ENCODE peak calls at places on chromosome 15, in ten cellular contexts. G, A, C, F, Z, J, Y, T, U and P are unnamed samples.

GRCh38 chr15:61275901-61276300 is 46.8 kb upstream of the RORA start:
- DNase-seq in A (no peak), F (no peak), U (no peak), Y (no peak), T (no peak), C (no peak), G (no peak), Z (no peak), J (no peak), P (no peak)

GRCh38 chr15:89893027-89893426 is 767 bp downstream of the AP3S2 start:
- DNase-seq in A (no peak), Z (no peak), Y (no peak), U (no peak), J (no peak), G (peak), C (no peak), F (no peak), T (no peak), P (peak)

GRCh38 chr15:78909791-78910228 is 35.0 kb downstream of the CTSH start:
- DNase-seq in C (peak), G (peak), A (no peak), U (peak), F (peak), Z (no peak), J (no peak), T (peak), Y (peak), P (peak)

GRCh38 chr15:50377867-50378751 is 23.1 kb upstream of the GABPB1 start:
- DNase-seq in J (no peak), C (no peak), U (peak), A (no peak), Y (no peak), G (no peak), T (no peak), Z (no peak), F (no peak), P (no peak)

GRCh38 chr15:57496946-57497944 is 94.5 kb upstream of the MYZAP start:
- DNase-seq in G (no peak), Z (no peak), U (no peak), J (peak), C (peak), A (no peak), F (no peak), Y (peak), T (no peak), P (no peak)

GRCh38 chr15:49282366-49282765 is 112.3 kb downstream of the GALK2 start:
- DNase-seq in G (peak), Z (no peak), F (no peak), U (no peak), J (no peak), Y (no peak), T (no peak), A (no peak), C (no peak), P (no peak)

GRCh38 chr15:93046120-93046519 is 42.9 kb downstream of the RGMA start:
- DNase-seq in J (no peak), C (no peak), T (no peak), F (no peak), Z (no peak), A (no peak), G (no peak), Y (no peak), U (no peak), P (no peak)

GRCh38 chr15:73602992-73603391 is 30.2 kb downstream of the NPTN start:
- DNase-seq in T (no peak), Y (no peak), C (no peak), F (no peak), A (no peak), Z (no peak), G (no peak), J (no peak), U (no peak), P (no peak)

GRCh38 chr15:58793862-58794261 is 22.8 kb downstream of the MINDY2 start:
- DNase-seq in F (no peak), J (no peak), U (no peak), A (no peak), Z (no peak), T (peak), G (no peak), Y (no peak), C (peak), P (no peak)

GRCh38 chr15:61880079-61880478 is 180.2 kb downstream of the VPS13C start:
- DNase-seq in G (no peak), T (no peak), F (no peak), J (no peak), A (no peak), C (no peak), Z (no peak), U (no peak), Y (no peak), P (no peak)

GRCh38 chr15:31327674-31328424 is 1.2 kb downstream of the KLF13 start:
- DNase-seq in T (peak), Y (peak), U (no peak), A (peak), G (peak), C (peak), F (no peak), J (peak), Z (peak), P (peak)

GRCh38 chr15:43777293-43777819 is 590 bp upstream of the ELL3 start:
- DNase-seq in Z (peak), G (peak), T (peak), Y (peak), F (peak), J (peak), A (peak), C (peak), U (peak), P (peak)

GRCh38 chr15:63712828-63713520 is 115.8 kb downstream of the FBXL22 start:
- DNase-seq in A (no peak), G (no peak), C (no peak), J (no peak), Y (no peak), F (no peak), T (no peak), U (peak), Z (no peak), P (no peak)

GRCh38 chr15:77786181-77786890 is 153.6 kb upstream of the LINGO1 start:
- DNase-seq in A (no peak), F (peak), T (no peak), Z (no peak), Y (no peak), U (no peak), J (no peak), C (no peak), G (no peak), P (no peak)

GRCh38 chr15:25687276-25687675 is 175.9 kb downstream of the ATP10A start:
- DNase-seq in T (no peak), G (no peak), Y (no peak), F (no peak), U (no peak), Z (no peak), A (no peak), J (no peak), C (no peak), P (no peak)

GRCh38 chr15:88529021-88529630 is 17.4 kb downstream of the DET1 start:
- DNase-seq in Y (no peak), C (no peak), J (no peak), A (no peak), T (no peak), F (no peak), Z (no peak), G (peak), U (no peak), P (no peak)

GRCh38 chr15:50476143-50476542 is 51.9 kb downstream of the USP8 start:
- DNase-seq in T (no peak), C (no peak), A (no peak), F (no peak), Y (no peak), J (no peak), G (no peak), Z (no peak), U (no peak), P (no peak)

GRCh38 chr15:90291679-90292356 is 26.3 kb downstream of the NGRN start:
- DNase-seq in Z (no peak), J (peak), T (no peak), A (no peak), F (no peak), C (no peak), U (no peak), G (no peak), Y (peak), P (peak)

GRCh38 chr15:32908921-32909320 is 191.1 kb downstream of the GREM1 start:
- DNase-seq in G (no peak), Z (no peak), T (no peak), J (no peak), C (no peak), F (no peak), Y (no peak), U (no peak), A (no peak), P (no peak)
- TF ChIP-seq POLR2A in G (no peak), Z (no peak), T (no peak), J (no peak), C (no peak), F (no peak), Y (no peak), U (no peak), A (no peak), P (no peak)

GRCh38 chr15:21260966-21261395 is 179.3 kb downstream of the POTEB3 start:
- DNase-seq in U (no peak), F (no peak), T (peak), Z (peak), C (peak), A (peak), Y (no peak), G (no peak), J (no peak), P (no peak)
- TF ChIP-seq POLR2A in U (no peak), F (no peak), T (no peak), Z (no peak), C (no peak), A (no peak), Y (no peak), G (no peak), J (no peak), P (no peak)

DNA sequence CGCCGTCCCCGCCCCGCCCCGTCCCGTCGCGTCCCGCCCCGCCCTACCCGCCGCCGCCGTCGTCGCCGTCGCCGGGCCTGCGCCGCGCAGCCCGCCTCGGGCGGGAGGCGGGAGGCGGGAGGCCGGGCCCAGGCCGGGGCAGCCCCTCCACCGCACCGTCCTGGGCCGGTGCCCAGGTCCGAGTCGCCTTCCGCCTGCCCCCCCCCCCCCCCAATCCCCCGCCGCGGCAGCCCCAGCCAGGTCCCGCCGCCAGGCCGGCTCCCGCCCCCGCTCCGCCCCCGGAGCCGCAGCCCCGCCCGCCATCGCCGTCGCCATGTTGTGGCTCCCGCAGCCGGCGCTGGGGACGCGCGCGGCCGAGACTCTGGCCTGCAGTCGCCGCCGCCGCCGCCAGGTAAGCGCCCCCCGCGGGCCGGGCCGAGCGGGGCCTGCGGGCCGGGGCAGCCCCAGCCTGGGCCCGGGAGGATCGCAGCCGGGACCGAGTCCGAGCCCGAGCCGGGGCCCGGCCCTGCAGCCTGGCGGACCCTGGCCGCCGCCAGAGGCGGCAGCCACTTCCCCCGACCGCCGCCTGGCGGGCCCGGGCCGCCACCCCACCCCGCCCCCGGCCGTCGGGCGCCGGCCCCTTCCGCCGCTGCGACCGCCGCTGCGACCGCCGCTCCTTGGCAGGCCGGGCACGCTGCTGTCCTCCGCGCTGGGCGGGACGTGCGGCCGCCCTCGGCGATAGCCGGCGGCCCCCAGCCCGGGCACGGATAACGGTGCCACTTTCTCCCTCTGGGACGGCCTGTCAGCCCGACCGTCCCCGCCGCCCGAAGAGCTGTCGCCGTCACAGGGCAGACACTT is at the start of gene ZNF592:
- DNase-seq in C (peak), G (peak), U (no peak), Z (peak), A (peak), Y (peak), F (peak), J (peak), T (peak), P (peak)
- TF ChIP-seq POLR2A in C (no peak), G (no peak), U (peak), Z (peak), A (no peak), Y (no peak), F (peak), J (no peak), T (no peak), P (no peak)

DNA sequence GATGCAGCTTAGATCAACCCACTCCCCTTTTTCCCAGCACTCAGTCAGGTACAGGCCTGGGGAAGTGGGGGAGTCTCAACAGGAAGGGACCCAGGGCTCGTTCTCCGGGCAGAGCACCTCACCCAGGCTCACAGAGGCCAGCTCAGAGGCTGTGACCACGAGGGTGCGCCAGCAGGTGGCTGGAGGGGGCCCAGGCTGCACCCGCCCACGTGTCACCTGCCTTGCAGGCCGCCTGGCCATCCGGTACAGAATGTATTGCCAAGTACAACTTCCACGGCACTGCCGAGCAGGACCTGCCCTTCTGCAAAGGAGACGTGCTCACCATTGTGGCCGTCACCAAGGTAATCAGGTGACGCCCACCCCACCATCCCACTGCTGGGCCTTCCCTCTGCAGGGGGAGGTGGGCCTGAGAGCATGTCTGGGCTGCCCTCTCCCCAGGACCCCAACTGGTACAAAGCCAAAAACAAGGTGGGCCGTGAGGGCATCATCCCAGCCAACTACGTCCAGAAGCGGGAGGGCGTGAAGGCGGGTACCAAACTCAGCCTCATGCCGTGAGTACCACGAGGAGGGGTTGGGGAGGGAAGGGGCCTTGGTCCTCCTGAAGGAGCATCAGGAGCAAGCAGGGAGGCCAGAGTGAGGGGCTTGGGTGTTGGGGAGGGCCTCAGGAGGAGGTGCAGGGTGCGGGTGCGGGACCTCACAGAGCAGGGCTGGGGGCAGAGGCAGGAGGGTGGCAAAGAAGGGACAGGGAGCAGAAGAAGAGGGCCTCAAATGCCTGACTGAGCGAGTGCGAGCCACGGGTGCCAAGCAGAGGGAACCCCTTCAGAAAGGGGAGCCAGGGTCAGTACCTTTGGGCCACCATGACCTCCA is 14.0 kb upstream of the LMAN1L start:
- DNase-seq in T (no peak), C (no peak), F (no peak), Z (no peak), A (peak), U (no peak), G (no peak), J (peak), Y (peak), P (no peak)
- TF ChIP-seq POLR2A in T (no peak), C (no peak), F (no peak), Z (no peak), A (no peak), U (peak), G (no peak), J (no peak), Y (no peak), P (no peak)

GRCh38 chr15:29233566-29233965 is 36.1 kb downstream of the NSMCE3 start:
- DNase-seq in U (no peak), J (no peak), F (no peak), C (no peak), A (no peak), T (no peak), G (peak), Y (no peak), Z (no peak), P (no peak)
- TF ChIP-seq POLR2A in U (no peak), J (no peak), F (no peak), C (no peak), A (no peak), T (no peak), G (no peak), Y (no peak), Z (no peak), P (no peak)

GRCh38 chr15:40105517-40106202 is 3.0 kb downstream of the BMF start:
- DNase-seq in F (no peak), T (no peak), J (no peak), A (no peak), U (no peak), Y (no peak), G (no peak), C (peak), Z (no peak), P (no peak)
- TF ChIP-seq POLR2A in F (no peak), T (no peak), J (no peak), A (no peak), U (peak), Y (no peak), G (no peak), C (no peak), Z (no peak), P (no peak)

DNA sequence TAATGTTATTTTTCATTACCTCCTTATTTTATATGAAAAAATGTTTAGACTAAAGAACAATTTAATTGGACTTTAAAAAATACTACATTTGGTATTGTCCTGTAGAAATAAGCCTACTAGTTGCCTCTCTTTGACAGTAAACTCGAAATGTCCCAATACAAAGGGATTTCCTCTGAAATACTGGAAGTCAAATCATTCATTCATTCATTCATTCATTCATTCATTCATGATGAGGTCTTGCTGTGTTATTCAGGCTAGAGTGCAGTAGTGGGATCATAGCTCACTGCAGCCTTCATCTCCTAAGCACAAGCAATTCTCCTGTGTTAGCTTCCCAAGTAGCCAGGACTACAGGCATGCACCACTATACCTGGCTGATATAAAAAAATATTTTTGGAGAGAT is 50.6 kb upstream of the PYGO1 start:
- DNase-seq in A (no peak), Z (no peak), Y (no peak), T (no peak), G (no peak), U (no peak), J (no peak), C (no peak), F (no peak), P (no peak)
- TF ChIP-seq POLR2A in A (no peak), Z (no peak), Y (no peak), T (no peak), G (no peak), U (no peak), J (no peak), C (no peak), F (no peak), P (no peak)

DNA sequence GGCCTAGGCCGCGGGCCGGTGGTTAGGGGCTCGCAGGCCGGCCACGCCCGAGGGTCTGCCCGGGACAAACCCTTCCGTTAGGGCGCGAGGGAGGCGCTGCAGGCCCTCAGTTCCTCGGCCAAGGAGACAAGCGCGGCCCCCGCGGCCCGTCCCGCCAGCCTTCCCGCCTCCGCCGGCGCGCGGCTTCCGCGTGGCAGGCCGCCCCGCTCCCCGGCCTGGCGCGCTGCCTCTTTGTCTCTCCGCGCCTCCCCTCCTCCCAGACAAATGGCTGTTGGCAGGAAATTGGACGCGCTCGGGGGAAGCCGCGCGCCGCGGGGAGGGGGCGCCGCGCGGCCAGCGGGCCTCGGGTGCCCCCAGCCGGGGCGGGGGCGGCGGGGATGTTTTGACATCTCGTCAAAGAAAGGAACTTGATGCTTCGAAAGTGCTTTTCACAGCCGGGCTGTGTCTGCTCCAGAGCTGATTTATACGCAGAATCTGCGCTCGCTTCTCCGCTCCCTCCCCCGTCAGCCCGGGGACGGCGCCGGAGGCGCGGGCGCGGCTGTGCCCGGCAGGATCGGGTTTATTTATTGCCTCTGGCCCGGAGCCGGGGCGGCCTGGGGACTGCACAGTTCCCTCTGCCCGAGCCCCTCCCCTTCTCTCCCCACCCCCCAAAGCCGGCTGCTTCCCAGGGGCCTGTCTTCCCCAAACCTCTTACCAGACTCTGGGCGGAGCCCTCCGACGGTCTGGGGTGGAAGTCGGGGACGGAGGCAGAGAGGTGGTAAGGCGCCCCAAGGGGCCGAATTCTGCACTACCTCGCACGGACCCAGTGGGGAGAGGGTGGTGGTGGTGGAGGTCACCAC is 20.8 kb downstream of the SHF start:
- DNase-seq in F (peak), C (peak), T (peak), A (peak), Y (peak), G (peak), U (peak), J (peak), Z (peak), P (peak)
- TF ChIP-seq POLR2A in F (peak), C (no peak), T (no peak), A (no peak), Y (peak), G (peak), U (peak), J (no peak), Z (peak), P (peak)